ENCODE peak calls at places on chromosomes 3 and 15, in five cellular contexts. C, B, O, R and M are unnamed samples.
A peak's percentile ranks its signal among the peaks of the same experiment; 100 is the strongest.

GRCh38 chr3:29644261-29644660 is 363.4 kb downstream of the RBMS3 start:
- DNase-seq in C (no peak), B (no peak), O (no peak), R (no peak), M (no peak)

GRCh38 chr3:188546835-188547670 is 393.1 kb downstream of the LPP start:
- DNase-seq in C (no peak), B (no peak), O (no peak), R (peak; percentile 78), M (no peak)

GRCh38 chr3:99577160-99577559 is 61.2 kb upstream of the COL8A1 start:
- DNase-seq in C (no peak), B (no peak), O (no peak), R (no peak), M (no peak)

GRCh38 chr3:188497021-188497420 is 343.1 kb downstream of the LPP start:
- DNase-seq in C (no peak), B (no peak), O (no peak), R (no peak), M (no peak)

GRCh38 chr3:126959921-126960603 is 22.9 kb upstream of the PLXNA1 start:
- DNase-seq in C (no peak), B (peak; percentile 60), O (no peak), R (peak; percentile 64), M (no peak)

GRCh38 chr15:48414015-48414414 is 82.8 kb downstream of the DUT start:
- DNase-seq in C (no peak), B (no peak), O (no peak), R (no peak), M (no peak)

GRCh38 chr15:25568751-25569150 is 129.9 kb upstream of the UBE3A start:
- DNase-seq in C (no peak), B (no peak), O (no peak), R (no peak), M (no peak)

GRCh38 chr3:31064021-31064420 is 169.6 kb upstream of the GADL1 start:
- DNase-seq in C (no peak), B (no peak), O (no peak), R (no peak), M (no peak)

GRCh38 chr15:59169337-59169736 is 37.3 kb upstream of the LDHAL6B start:
- DNase-seq in C (no peak), B (no peak), O (no peak), R (no peak), M (no peak)

GRCh38 chr3:32109256-32109655 is 2.8 kb downstream of the GPD1L start:
- DNase-seq in C (peak; percentile 75), B (peak; percentile 81), O (peak; percentile 97), R (no peak), M (no peak)

GRCh38 chr15:65067645-65068416 is at the start of gene RASL12:
- DNase-seq in C (peak; percentile 37), B (no peak), O (no peak), R (no peak), M (no peak)

GRCh38 chr3:69878254-69878653 is 121.3 kb upstream of the SAMMSON start:
- DNase-seq in C (no peak), B (no peak), O (no peak), R (no peak), M (no peak)

GRCh38 chr3:11131371-11131770 is 22.9 kb upstream of the HRH1 start:
- DNase-seq in C (no peak), B (no peak), O (no peak), R (no peak), M (no peak)

GRCh38 chr3:59426851-59427565 is 377.2 kb upstream of the CFAP20DC start:
- DNase-seq in C (no peak), B (no peak), O (no peak), R (no peak), M (no peak)

GRCh38 chr3:153595186-153595815 is 433.3 kb downstream of the RAP2B start:
- DNase-seq in C (no peak), B (no peak), O (no peak), R (peak; percentile 18), M (no peak)

GRCh38 chr15:39804026-39804425 is 21.4 kb upstream of the FSIP1 start:
- DNase-seq in C (no peak), B (no peak), O (no peak), R (peak; percentile 21), M (no peak)

GRCh38 chr3:162165346-162165745 is 668.7 kb downstream of the OTOL1 start:
- DNase-seq in C (no peak), B (no peak), O (no peak), R (no peak), M (no peak)

GRCh38 chr3:196431193-196432136 is 762 bp downstream of the UBXN7 start:
- DNase-seq in C (peak; percentile 23), B (no peak), O (no peak), R (peak; percentile 41), M (peak; percentile 37)

GRCh38 chr3:172752651-172753050 is 2.1 kb downstream of the ECT2 start:
- DNase-seq in C (no peak), B (no peak), O (no peak), R (no peak), M (no peak)

GRCh38 chr3:169666079-169666436 is 2.5 kb upstream of the MECOM start:
- DNase-seq in C (no peak), B (no peak), O (no peak), R (no peak), M (no peak)

GRCh38 chr3:7953449-7954015 is 548.1 kb upstream of the LMCD1 start:
- DNase-seq in C (no peak), B (no peak), O (no peak), R (no peak), M (no peak)

GRCh38 chr3:58184309-58184981 is 26.3 kb downstream of the DNASE1L3 start:
- DNase-seq in C (no peak), B (no peak), O (no peak), R (no peak), M (no peak)

GRCh38 chr3:109265300-109265699 is 51.0 kb downstream of the DPPA2 start:
- DNase-seq in C (no peak), B (no peak), O (no peak), R (no peak), M (no peak)

GRCh38 chr15:42228036-42228435 is 19.9 kb upstream of the VPS39 start:
- DNase-seq in C (no peak), B (no peak), O (no peak), R (no peak), M (no peak)

GRCh38 chr3:131216801-131217200 is 164.8 kb upstream of the NUDT16 start:
- DNase-seq in C (no peak), B (no peak), O (no peak), R (peak; percentile 28), M (no peak)

GRCh38 chr3:6644070-6644929 is 216.6 kb upstream of the GRM7 start:
- DNase-seq in C (no peak), B (no peak), O (no peak), R (no peak), M (no peak)

GRCh38 chr3:84724877-84725276 is 233.9 kb upstream of the CADM2 start:
- DNase-seq in C (no peak), B (no peak), O (no peak), R (no peak), M (no peak)

GRCh38 chr15:69474291-69474690 is 21.7 kb downstream of the RPLP1 start:
- DNase-seq in C (no peak), B (no peak), O (no peak), R (no peak), M (no peak)

GRCh38 chr3:144175644-144176425 is 204.2 kb downstream of the DIPK2A start:
- DNase-seq in C (no peak), B (no peak), O (no peak), R (no peak), M (no peak)

GRCh38 chr3:144182501-144182900 is 210.9 kb downstream of the DIPK2A start:
- DNase-seq in C (no peak), B (no peak), O (no peak), R (no peak), M (no peak)

GRCh38 chr3:144181062-144181461 is 209.4 kb downstream of the DIPK2A start:
- DNase-seq in C (no peak), B (no peak), O (no peak), R (no peak), M (no peak)

DNA sequence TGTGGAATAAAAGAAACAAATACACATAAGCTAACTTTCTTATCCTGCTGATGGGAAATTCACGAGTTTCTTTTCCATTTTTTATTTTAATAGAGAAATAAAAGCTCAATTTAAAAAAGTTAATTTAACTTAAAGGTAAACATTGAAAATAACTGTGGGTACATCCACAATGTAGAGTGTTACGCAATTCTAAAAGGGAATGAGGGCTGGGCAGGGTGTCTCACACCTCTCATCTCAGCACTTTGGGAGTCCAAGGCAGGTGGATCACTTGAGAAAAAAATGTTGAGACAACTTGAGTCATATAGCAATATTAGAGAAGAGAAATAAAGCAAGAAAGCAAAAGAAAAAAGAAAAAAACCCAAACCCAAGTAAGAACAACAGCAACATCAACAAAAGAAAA is 207.0 kb downstream of the DIPK2A start:
- DNase-seq in C (no peak), B (no peak), O (no peak), R (no peak), M (no peak)
- TF ChIP-seq POLR2AphosphoS5 in C (no peak), B (no peak), O (no peak), R (no peak), M (no peak)

GRCh38 chr3:186082150-186082549 is 26.7 kb downstream of the ETV5 start:
- DNase-seq in C (no peak), B (no peak), O (no peak), R (no peak), M (no peak)
- TF ChIP-seq POLR2AphosphoS5 in C (no peak), B (no peak), O (no peak), R (no peak), M (no peak)

DNA sequence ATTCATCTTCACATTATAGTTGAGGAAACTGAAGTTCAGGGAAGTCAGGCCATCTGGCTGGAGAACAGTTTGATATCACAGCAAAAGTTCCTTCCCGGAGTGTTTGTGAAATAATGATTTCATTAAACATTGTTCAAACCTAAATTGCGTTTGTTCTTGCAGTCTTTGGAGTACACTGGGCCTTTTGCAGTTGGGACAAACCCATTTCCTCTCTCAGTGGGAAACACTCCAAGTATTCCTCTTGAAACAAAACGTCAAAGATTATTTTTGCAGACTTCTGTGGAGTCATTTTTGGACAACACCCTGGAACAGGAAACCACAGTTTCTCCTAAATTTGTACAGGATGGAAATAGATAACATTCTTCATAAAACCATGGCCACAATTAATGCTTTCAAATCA is 287.5 kb downstream of the PTPRG start:
- DNase-seq in C (no peak), B (no peak), O (no peak), R (no peak), M (no peak)
- TF ChIP-seq POLR2AphosphoS5 in C (no peak), B (no peak), O (peak; percentile 49), R (no peak), M (no peak)

GRCh38 chr3:177830411-177830849 is 633.1 kb upstream of the TBL1XR1 start:
- DNase-seq in C (no peak), B (no peak), O (no peak), R (no peak), M (no peak)
- TF ChIP-seq POLR2AphosphoS5 in C (peak; percentile 53), B (no peak), O (peak; percentile 66), R (no peak), M (no peak)